ENCODE peak calls at places on chromosomes 11 and 22, in five cellular contexts. X is A549, U is HCT116, A is K562, T is GM12878. D is an unnamed sample.

GRCh38 chr22:19720999-19721485 is 2.3 kb upstream of the GP1BB start:
- DNase-seq in X (no peak), U (no peak), A (no peak), T (no peak), D (no peak)

GRCh38 chr11:77106759-77107158 is 4.1 kb downstream of the OMP start:
- DNase-seq in X (no peak), U (no peak), A (no peak), T (no peak), D (no peak)

GRCh38 chr11:59417023-59417422 is 9.2 kb downstream of the OR5A2 start:
- DNase-seq in X (no peak), U (no peak), A (no peak), T (no peak), D (no peak)

GRCh38 chr11:2388431-2389024 is 11.4 kb downstream of the CD81 start:
- DNase-seq in X (no peak), U (no peak), A (no peak), T (no peak), D (no peak)

GRCh38 chr11:19368726-19369364 is 128.1 kb upstream of the E2F8 start:
- DNase-seq in X (no peak), U (no peak), A (no peak), T (no peak), D (no peak)

GRCh38 chr11:1204381-1205101 is 18.3 kb upstream of the MUC5B start:
- DNase-seq in X (no peak), U (no peak), A (peak; percentile 2), T (no peak), D (no peak)

GRCh38 chr11:22976146-22976545 is 115.9 kb upstream of the CCDC179 start:
- DNase-seq in X (no peak), U (no peak), A (no peak), T (no peak), D (no peak)

GRCh38 chr22:22031183-22031560 is 48.6 kb upstream of the TOP3B start:
- DNase-seq in X (no peak), U (no peak), A (no peak), T (no peak), D (no peak)

GRCh38 chr11:5280582-5281102 is 10.9 kb upstream of the HBE1 start:
- DNase-seq in X (peak; percentile 94), U (peak; percentile 97), A (peak; percentile 96), T (peak; percentile 47), D (peak; percentile 51)

GRCh38 chr11:79796704-79797103 is 355.9 kb upstream of the TENM4 start:
- DNase-seq in X (no peak), U (no peak), A (no peak), T (no peak), D (no peak)

GRCh38 chr11:71246559-71246958 is 5.8 kb downstream of the SHANK2 start:
- DNase-seq in X (no peak), U (no peak), A (no peak), T (no peak), D (peak; percentile 96)

GRCh38 chr11:905952-906351 is 4.7 kb downstream of the CHID1 start:
- DNase-seq in X (no peak), U (no peak), A (no peak), T (no peak), D (no peak)

GRCh38 chr11:46414466-46414796 is 22.9 kb upstream of the CHRM4 start:
- DNase-seq in X (no peak), U (no peak), A (no peak), T (no peak), D (no peak)

GRCh38 chr11:120774591-120775386 is 249.1 kb upstream of the TBCEL start:
- DNase-seq in X (no peak), U (no peak), A (no peak), T (no peak), D (no peak)

GRCh38 chr11:1559103-1559951 is 12.7 kb downstream of the DUSP8 start:
- DNase-seq in X (peak; percentile 74), U (no peak), A (no peak), T (no peak), D (peak; percentile 84)

GRCh38 chr11:11149671-11150459 is 203.2 kb downstream of the CSNK2A3 start:
- DNase-seq in X (no peak), U (no peak), A (no peak), T (no peak), D (no peak)

GRCh38 chr11:65574963-65575567 is 788 bp upstream of the EHBP1L1 start:
- DNase-seq in X (no peak), U (no peak), A (peak; percentile 88), T (no peak), D (peak; percentile 43)

GRCh38 chr11:115869780-115870431 is 365.7 kb upstream of the CADM1 start:
- DNase-seq in X (no peak), U (no peak), A (peak; percentile 9), T (peak; percentile 51), D (peak; percentile 74)

GRCh38 chr11:25734592-25735211 is 597.2 kb upstream of the ANO3 start:
- DNase-seq in X (no peak), U (no peak), A (no peak), T (no peak), D (peak; percentile 88)

GRCh38 chr11:108985611-108986279 is 320.9 kb downstream of the DDX10 start:
- DNase-seq in X (no peak), U (no peak), A (no peak), T (no peak), D (no peak)

GRCh38 chr11:130772266-130773227 is 143.7 kb downstream of the SNX19 start:
- DNase-seq in X (no peak), U (no peak), A (no peak), T (no peak), D (no peak)

GRCh38 chr22:38737302-38738060 is 18.3 kb downstream of the SUN2 start:
- DNase-seq in X (no peak), U (no peak), A (no peak), T (no peak), D (no peak)

GRCh38 chr11:38824573-38824972 is 2226.5 kb upstream of the RAG2 start:
- DNase-seq in X (no peak), U (no peak), A (no peak), T (no peak), D (peak; percentile 47)

GRCh38 chr11:18394928-18395734 is 768 bp downstream of the LDHA start:
- DNase-seq in X (peak; percentile 17), U (no peak), A (no peak), T (no peak), D (peak; percentile 40)

GRCh38 chr11:16909375-16910035 is 104.7 kb downstream of the PLEKHA7 start:
- DNase-seq in X (no peak), U (no peak), A (no peak), T (peak; percentile 53), D (no peak)

GRCh38 chr11:64233913-64234839 is at the start of gene VEGFB:
- DNase-seq in X (no peak), U (no peak), A (peak; percentile 86), T (no peak), D (peak; percentile 71)

GRCh38 chr11:702731-703461 is 3.1 kb upstream of the EPS8L2 start:
- DNase-seq in X (no peak), U (no peak), A (no peak), T (no peak), D (no peak)

GRCh38 chr22:17924076-17924475 is 100.3 kb downstream of the MICAL3 start:
- DNase-seq in X (no peak), U (no peak), A (no peak), T (no peak), D (no peak)

DNA sequence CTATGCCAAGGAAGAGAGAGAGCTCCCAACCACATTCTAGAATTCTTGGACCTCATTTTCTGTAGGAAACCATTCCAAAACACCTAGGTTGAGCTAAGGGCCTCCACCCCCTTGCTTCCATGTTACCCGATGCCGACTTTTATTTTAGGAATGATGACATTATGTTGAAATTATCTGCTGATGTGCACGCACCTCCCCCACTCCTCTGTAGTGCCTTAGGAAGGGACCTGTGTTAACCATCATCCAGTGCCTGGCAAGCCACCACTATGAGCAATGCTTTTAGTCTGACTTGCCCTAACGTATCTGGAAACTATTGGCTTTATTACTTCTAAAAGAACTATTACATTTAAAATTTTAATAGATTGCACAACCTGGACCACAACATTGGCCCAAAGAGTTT is 42.1 kb downstream of the NCAPD3 start:
- DNase-seq in X (no peak), U (no peak), A (no peak), T (no peak), D (no peak)
- TF ChIP-seq REST in X (no peak), U (no peak), A (no peak), T (no peak), D (no peak)

GRCh38 chr11:6402061-6402470 is 11.8 kb downstream of the SMPD1 start:
- DNase-seq in X (no peak), U (no peak), A (no peak), T (no peak), D (no peak)
- H3K4me1 ChIP-seq in X (no peaks in the 10 kb centered on the region), U (peaks cover 12% of the 10 kb centered on the region), A (peaks cover 7% of the 10 kb centered on the region), T (peaks cover 25% of the 10 kb centered on the region), D (peaks cover 5% of the 10 kb centered on the region)

GRCh38 chr22:43426816-43427215 is 15.0 kb downstream of the MPPED1 start:
- DNase-seq in X (no peak), U (no peak), A (no peak), T (no peak), D (no peak)
- TF ChIP-seq REST in X (no peak), U (no peak), A (no peak), T (no peak), D (no peak)

GRCh38 chr11:62666259-62666926 is 1.3 kb downstream of the CSKMT start:
- DNase-seq in X (no peak), U (no peak), A (no peak), T (no peak), D (no peak)
- H3K4me1 ChIP-seq in X (peaks cover 32% of the 10 kb centered on the region), U (peaks cover 54% of the 10 kb centered on the region), A (peaks cover 41% of the 10 kb centered on the region), T (peaks cover 14% of the 10 kb centered on the region), D (peaks cover 26% of the 10 kb centered on the region)

GRCh38 chr11:75302346-75302745 is 49.1 kb downstream of the ARRB1 start:
- DNase-seq in X (no peak), U (no peak), A (no peak), T (no peak), D (no peak)

GRCh38 chr11:75301131-75301530 is 50.3 kb downstream of the ARRB1 start:
- DNase-seq in X (no peak), U (no peak), A (no peak), T (no peak), D (no peak)

GRCh38 chr11:75305993-75306392 is 45.5 kb downstream of the ARRB1 start:
- DNase-seq in X (no peak), U (no peak), A (no peak), T (no peak), D (no peak)

GRCh38 chr11:75301602-75302345 is 49.7 kb downstream of the ARRB1 start:
- DNase-seq in X (no peak), U (no peak), A (no peak), T (no peak), D (no peak)

GRCh38 chr11:75303544-75304224 is 47.8 kb downstream of the ARRB1 start:
- DNase-seq in X (no peak), U (no peak), A (no peak), T (no peak), D (no peak)
- TF ChIP-seq REST in X (no peak), U (no peak), A (no peak), T (no peak), D (no peak)

DNA sequence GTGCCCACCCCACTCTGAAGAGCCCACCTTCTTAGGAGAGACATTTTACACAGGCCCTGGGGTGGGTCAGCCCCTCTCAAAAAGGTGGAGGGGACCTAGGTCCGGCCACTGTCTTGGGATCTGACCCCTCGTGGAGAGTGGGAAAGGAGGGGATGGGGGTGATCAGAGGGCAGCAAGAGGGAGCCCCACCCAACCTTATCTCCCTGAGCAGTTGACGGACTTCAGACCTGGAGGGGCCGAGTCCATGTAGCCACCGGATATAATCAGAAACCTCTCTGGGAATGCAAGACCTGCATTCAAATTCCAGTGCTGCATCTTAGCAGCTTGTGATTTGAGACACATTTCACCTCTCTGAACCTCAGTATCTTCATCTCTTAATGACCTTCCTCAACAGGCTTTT is 44.0 kb downstream of the TP53I11 start:
- DNase-seq in X (no peak), U (no peak), A (peak; percentile 54), T (no peak), D (no peak)
- H3K4me1 ChIP-seq in X (no peaks in the 10 kb centered on the region), U (no peaks in the 10 kb centered on the region), A (peaks cover 16% of the 10 kb centered on the region), T (no peaks in the 10 kb centered on the region), D (peaks cover 23% of the 10 kb centered on the region)

GRCh38 chr11:104705475-104706195 is 192.6 kb downstream of the CASP12 start:
- DNase-seq in X (no peak), U (no peak), A (no peak), T (peak; percentile 59), D (no peak)
- TF ChIP-seq REST in X (no peak), U (no peak), A (no peak), T (no peak), D (no peak)

D was measured in GM23338.